ENCODE peak calls at places on chromosomes 4 and X, in four cellular contexts. One of them, this sample, is unnamed.

GRCh38 chr4:82739292-82740190 is 59.1 kb downstream of the SCD5 start:
- DNase-seq in cardiac muscle cell: peak
- DNase-seq in gastrocnemius medialis: peak
- DNase-seq in A549: peak
- DNase-seq in this sample: peak

GRCh38 chr4:2949782-2950125 is 13.5 kb downstream of the NOP14 start:
- DNase-seq in cardiac muscle cell: no peak
- DNase-seq in gastrocnemius medialis: no peak
- DNase-seq in A549: no peak
- DNase-seq in this sample: no peak

GRCh38 chr4:121156822-121157769 is 7.0 kb downstream of the TNIP3 start:
- DNase-seq in cardiac muscle cell: peak
- DNase-seq in gastrocnemius medialis: peak
- DNase-seq in A549: peak
- DNase-seq in this sample: no peak

GRCh38 chrX:2652106-2652505 is 39.0 kb upstream of the CD99 start:
- DNase-seq in cardiac muscle cell: no peak
- DNase-seq in gastrocnemius medialis: no peak
- DNase-seq in A549: peak
- DNase-seq in this sample: no peak

GRCh38 chrX:150903110-150903508 is 4.6 kb upstream of the CD99L2 start:
- DNase-seq in cardiac muscle cell: no peak
- DNase-seq in gastrocnemius medialis: no peak
- DNase-seq in A549: no peak
- DNase-seq in this sample: no peak

GRCh38 chr4:72432282-72432681 is 136.7 kb downstream of the ADAMTS3 start:
- DNase-seq in cardiac muscle cell: no peak
- DNase-seq in gastrocnemius medialis: no peak
- DNase-seq in A549: no peak
- DNase-seq in this sample: no peak

GRCh38 chr4:166064706-166065105 is 191.7 kb downstream of the TLL1 start:
- DNase-seq in cardiac muscle cell: no peak
- DNase-seq in gastrocnemius medialis: no peak
- DNase-seq in A549: no peak
- DNase-seq in this sample: no peak

GRCh38 chr4:72314869-72315268 is 254.2 kb downstream of the ADAMTS3 start:
- DNase-seq in cardiac muscle cell: peak
- DNase-seq in gastrocnemius medialis: no peak
- DNase-seq in A549: peak
- DNase-seq in this sample: no peak

GRCh38 chr4:82744284-82744963 is 54.2 kb downstream of the SCD5 start:
- DNase-seq in cardiac muscle cell: no peak
- DNase-seq in gastrocnemius medialis: no peak
- DNase-seq in A549: no peak
- DNase-seq in this sample: no peak

DNA sequence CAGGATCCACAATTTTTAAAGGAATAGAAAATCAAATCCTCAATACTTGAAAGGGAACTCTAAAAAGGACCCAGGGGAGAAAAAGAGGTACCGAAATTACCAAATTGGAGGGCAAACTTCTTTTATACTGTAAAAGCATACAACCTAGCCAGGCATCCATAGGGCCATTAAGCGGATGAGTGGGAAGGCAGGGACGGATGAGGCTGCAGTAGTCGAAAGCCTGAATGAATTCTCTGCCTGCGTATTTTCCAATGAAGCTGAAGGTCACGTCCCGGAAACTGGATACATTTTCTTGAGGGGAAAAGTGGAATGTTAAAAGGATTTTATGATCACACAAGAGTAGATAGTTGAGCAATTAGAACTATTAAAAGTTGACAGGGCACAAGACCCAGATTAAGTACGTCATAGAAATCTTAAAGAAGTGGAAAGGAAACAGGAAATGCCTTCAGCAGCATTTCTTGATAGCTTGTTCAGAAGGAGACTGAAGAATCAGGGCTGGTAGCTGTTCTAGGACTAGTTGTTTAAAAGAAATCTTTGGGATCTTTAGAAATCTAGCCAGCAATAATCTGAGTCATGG is 98.3 kb upstream of the CXXC4 start:
- DNase-seq in cardiac muscle cell: peak
- DNase-seq in gastrocnemius medialis: no peak
- DNase-seq in A549: no peak
- DNase-seq in this sample: no peak
- H3K4me3 ChIP-seq in cardiac muscle cell: no peak
- H3K4me3 ChIP-seq in gastrocnemius medialis: no peak
- H3K4me3 ChIP-seq in A549: no peak
- H3K4me3 ChIP-seq in this sample: no peak

GRCh38 chr4:163110442-163110841 is 56.2 kb downstream of the NAF1 start:
- DNase-seq in cardiac muscle cell: no peak
- DNase-seq in gastrocnemius medialis: no peak
- DNase-seq in A549: no peak
- DNase-seq in this sample: no peak

GRCh38 chr4:163109967-163110366 is 56.7 kb downstream of the NAF1 start:
- DNase-seq in cardiac muscle cell: no peak
- DNase-seq in gastrocnemius medialis: no peak
- DNase-seq in A549: no peak
- DNase-seq in this sample: no peak

GRCh38 chr4:163111588-163111987 is 55.1 kb downstream of the NAF1 start:
- DNase-seq in cardiac muscle cell: peak
- DNase-seq in gastrocnemius medialis: no peak
- DNase-seq in A549: peak
- DNase-seq in this sample: no peak

GRCh38 chr4:163108614-163109013 is 58.1 kb downstream of the NAF1 start:
- DNase-seq in cardiac muscle cell: no peak
- DNase-seq in gastrocnemius medialis: no peak
- DNase-seq in A549: no peak
- DNase-seq in this sample: no peak

GRCh38 chr4:163107754-163108153 is 58.9 kb downstream of the NAF1 start:
- DNase-seq in cardiac muscle cell: peak
- DNase-seq in gastrocnemius medialis: no peak
- DNase-seq in A549: peak
- DNase-seq in this sample: no peak
- TF ChIP-seq CTCF in cardiac muscle cell: peak
- TF ChIP-seq CTCF in gastrocnemius medialis: no peak
- TF ChIP-seq CTCF in A549: peak
- TF ChIP-seq CTCF in this sample: no peak

DNA sequence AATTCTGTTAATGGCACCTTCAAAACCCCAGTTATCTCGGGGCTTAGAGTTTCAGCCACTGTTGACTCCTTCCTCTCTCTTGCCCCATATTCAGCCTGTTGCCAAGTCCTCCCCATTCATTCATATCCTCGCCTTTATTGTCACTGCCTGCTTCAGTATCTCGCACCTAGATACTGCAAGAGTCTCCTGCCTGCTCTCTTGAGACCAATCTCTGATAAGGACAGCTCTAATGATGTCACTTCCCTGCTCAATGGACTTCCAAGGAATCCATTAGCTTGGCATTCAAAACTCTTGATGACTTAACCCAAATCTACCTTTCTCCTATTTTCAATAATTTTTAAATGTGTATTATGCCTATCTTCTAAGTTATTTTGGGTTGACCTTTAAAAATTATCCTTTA is 1.1 kb upstream of the UBE2A start:
- DNase-seq in cardiac muscle cell: no peak
- DNase-seq in gastrocnemius medialis: no peak
- DNase-seq in A549: no peak
- DNase-seq in this sample: no peak
- H3K4me3 ChIP-seq in cardiac muscle cell: peak
- H3K4me3 ChIP-seq in gastrocnemius medialis: peak
- H3K4me3 ChIP-seq in A549: peak
- H3K4me3 ChIP-seq in this sample: peak

GRCh38 chr4:183798921-183799307 is 106.2 kb upstream of the STOX2 start:
- DNase-seq in cardiac muscle cell: no peak
- DNase-seq in gastrocnemius medialis: no peak
- DNase-seq in A549: no peak
- DNase-seq in this sample: no peak

GRCh38 chr4:183797445-183798248 is 107.5 kb upstream of the STOX2 start:
- DNase-seq in cardiac muscle cell: peak
- DNase-seq in gastrocnemius medialis: no peak
- DNase-seq in A549: peak
- DNase-seq in this sample: no peak

GRCh38 chr4:183798249-183798920 is 106.7 kb upstream of the STOX2 start:
- DNase-seq in cardiac muscle cell: no peak
- DNase-seq in gastrocnemius medialis: no peak
- DNase-seq in A549: no peak
- DNase-seq in this sample: no peak

GRCh38 chr4:183797041-183797444 is 108.1 kb upstream of the STOX2 start:
- DNase-seq in cardiac muscle cell: no peak
- DNase-seq in gastrocnemius medialis: no peak
- DNase-seq in A549: peak
- DNase-seq in this sample: no peak

DNA sequence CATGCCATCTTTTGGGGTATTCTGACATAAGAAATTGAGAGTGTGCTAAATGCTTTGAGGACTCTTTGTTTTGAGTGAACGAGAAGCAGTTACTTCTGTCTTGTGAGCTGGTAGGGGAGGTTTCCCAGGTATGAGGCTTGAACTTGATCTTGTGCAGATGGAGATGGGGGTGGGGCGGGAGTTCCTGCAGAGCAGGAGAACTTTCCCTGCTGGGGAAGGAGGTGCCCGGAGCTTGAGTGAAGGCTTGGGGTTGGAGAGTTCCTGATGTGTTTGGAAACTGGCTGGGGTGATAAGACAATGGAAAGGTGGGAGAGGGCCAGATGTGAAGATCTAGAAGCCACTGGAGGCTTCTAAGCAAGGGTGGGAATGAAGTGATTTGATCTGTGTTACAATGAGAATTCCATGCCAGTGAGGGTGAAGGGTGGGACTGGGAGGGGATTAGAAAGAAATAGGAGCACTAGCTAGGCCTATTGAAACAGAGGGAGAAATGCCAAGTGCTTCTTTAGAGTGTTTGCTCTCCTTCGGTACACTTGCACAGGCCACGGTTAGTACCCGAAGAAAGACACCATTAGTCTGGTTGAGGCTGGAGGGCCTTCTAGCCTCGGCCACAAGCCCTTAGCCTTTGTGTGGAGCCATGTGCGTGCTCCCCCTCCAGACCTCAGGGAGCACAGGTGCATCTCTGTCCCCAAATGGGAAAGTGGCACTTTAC is 103.5 kb upstream of the STOX2 start:
- DNase-seq in cardiac muscle cell: no peak
- DNase-seq in gastrocnemius medialis: no peak
- DNase-seq in A549: no peak
- DNase-seq in this sample: no peak
- TF ChIP-seq CTCF in cardiac muscle cell: no peak
- TF ChIP-seq CTCF in gastrocnemius medialis: no peak
- TF ChIP-seq CTCF in A549: no peak
- TF ChIP-seq CTCF in this sample: no peak

GRCh38 chrX:43866423-43866822 is 15.8 kb downstream of the MAOB start:
- DNase-seq in cardiac muscle cell: no peak
- DNase-seq in gastrocnemius medialis: no peak
- DNase-seq in A549: no peak
- DNase-seq in this sample: no peak
- H3K4me3 ChIP-seq in cardiac muscle cell: no peak
- H3K4me3 ChIP-seq in gastrocnemius medialis: no peak
- H3K4me3 ChIP-seq in A549: no peak
- H3K4me3 ChIP-seq in this sample: no peak

DNA sequence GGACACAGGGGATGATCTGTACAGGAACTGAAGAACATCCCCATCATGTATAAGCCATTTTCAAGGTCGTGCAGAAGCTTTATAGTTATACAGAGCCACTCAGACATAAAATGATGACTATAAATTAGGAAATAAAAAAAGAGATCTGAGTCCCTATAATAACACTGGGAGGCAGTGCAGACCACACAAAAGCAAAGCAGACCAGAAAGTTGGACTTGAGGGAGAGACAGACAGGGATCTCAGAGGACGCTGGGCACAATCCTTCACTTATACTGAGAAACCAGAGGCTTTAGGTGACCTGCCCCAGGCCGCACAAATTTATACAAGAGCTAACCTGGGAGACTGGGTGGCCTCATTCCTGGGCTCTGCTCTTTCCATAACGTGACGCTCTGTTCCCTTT is 70.5 kb downstream of the HADH start:
- DNase-seq in cardiac muscle cell: peak
- DNase-seq in gastrocnemius medialis: no peak
- DNase-seq in A549: peak
- DNase-seq in this sample: no peak
- TF ChIP-seq CTCF in cardiac muscle cell: peak
- TF ChIP-seq CTCF in gastrocnemius medialis: no peak
- TF ChIP-seq CTCF in A549: peak
- TF ChIP-seq CTCF in this sample: no peak

GRCh38 chr4:68906238-68907137 is 45.1 kb downstream of the UGT2A3 start:
- DNase-seq in cardiac muscle cell: no peak
- DNase-seq in gastrocnemius medialis: no peak
- DNase-seq in A549: no peak
- DNase-seq in this sample: no peak
- H3K4me3 ChIP-seq in cardiac muscle cell: no peak
- H3K4me3 ChIP-seq in gastrocnemius medialis: no peak
- H3K4me3 ChIP-seq in A549: no peak
- H3K4me3 ChIP-seq in this sample: peak

GRCh38 chr4:130812117-130812765 is 1716.3 kb downstream of the C4orf33 start:
- DNase-seq in cardiac muscle cell: no peak
- DNase-seq in gastrocnemius medialis: no peak
- DNase-seq in A549: no peak
- DNase-seq in this sample: no peak

GRCh38 chr4:130808492-130808891 is 1712.5 kb downstream of the C4orf33 start:
- DNase-seq in cardiac muscle cell: peak
- DNase-seq in gastrocnemius medialis: no peak
- DNase-seq in A549: peak
- DNase-seq in this sample: no peak
- TF ChIP-seq CTCF in cardiac muscle cell: peak
- TF ChIP-seq CTCF in gastrocnemius medialis: no peak
- TF ChIP-seq CTCF in A549: peak
- TF ChIP-seq CTCF in this sample: no peak